ENCODE peak calls at places on chromosomes 1 and 21, in nine cellular contexts. One of them, this sample, is unnamed.

GRCh38 chr1:28509705-28510349 is 4.0 kb downstream of the RCC1 start:
- DNase-seq in tibial nerve: no peak
- DNase-seq in GM12878: no peak
- DNase-seq in activated B cell treated with CpG ODN at 0.5 μM for 24 hours: no peak
- DNase-seq in adrenal gland: no peak
- DNase-seq in AG09309: no peak
- DNase-seq in CD8-positive, alpha-beta T cell: no peak
- DNase-seq in neural crest cell: no peak
- DNase-seq in GM13976: no peak
- DNase-seq in this sample: no peak

GRCh38 chr21:43020771-43021170 is 46.4 kb downstream of the PKNOX1 start:
- DNase-seq in AG09309: no peak
- DNase-seq in CD8-positive, alpha-beta T cell: no peak
- DNase-seq in GM12878: no peak
- DNase-seq in adrenal gland: no peak
- DNase-seq in GM13976: no peak
- DNase-seq in activated B cell treated with CpG ODN at 0.5 μM for 24 hours: no peak
- DNase-seq in tibial nerve: no peak
- DNase-seq in neural crest cell: no peak
- DNase-seq in this sample: no peak

GRCh38 chr1:187443939-187444338 is 615.2 kb downstream of the PLA2G4A start:
- DNase-seq in AG09309: no peak
- DNase-seq in activated B cell treated with CpG ODN at 0.5 μM for 24 hours: no peak
- DNase-seq in adrenal gland: no peak
- DNase-seq in neural crest cell: no peak
- DNase-seq in GM12878: no peak
- DNase-seq in CD8-positive, alpha-beta T cell: no peak
- DNase-seq in GM13976: no peak
- DNase-seq in tibial nerve: no peak
- DNase-seq in this sample: no peak

GRCh38 chr1:246161626-246162025 is 345.5 kb downstream of the SMYD3 start:
- DNase-seq in activated B cell treated with CpG ODN at 0.5 μM for 24 hours: no peak
- DNase-seq in neural crest cell: no peak
- DNase-seq in adrenal gland: no peak
- DNase-seq in GM12878: no peak
- DNase-seq in GM13976: no peak
- DNase-seq in CD8-positive, alpha-beta T cell: no peak
- DNase-seq in AG09309: peak; percentile 49
- DNase-seq in tibial nerve: no peak
- DNase-seq in this sample: no peak

GRCh38 chr21:38804617-38805281 is 980 bp upstream of the ETS2 start:
- DNase-seq in AG09309: no peak
- DNase-seq in activated B cell treated with CpG ODN at 0.5 μM for 24 hours: no peak
- DNase-seq in neural crest cell: peak; percentile 59
- DNase-seq in CD8-positive, alpha-beta T cell: no peak
- DNase-seq in GM12878: no peak
- DNase-seq in GM13976: peak; percentile 56
- DNase-seq in adrenal gland: peak; percentile 74
- DNase-seq in tibial nerve: peak; percentile 61
- DNase-seq in this sample: no peak

GRCh38 chr1:11731719-11732283 is 4.1 kb upstream of the AGTRAP start:
- DNase-seq in neural crest cell: peak; percentile 21
- DNase-seq in adrenal gland: no peak
- DNase-seq in AG09309: no peak
- DNase-seq in tibial nerve: peak; percentile 71
- DNase-seq in CD8-positive, alpha-beta T cell: peak; percentile 42
- DNase-seq in GM13976: no peak
- DNase-seq in activated B cell treated with CpG ODN at 0.5 μM for 24 hours: no peak
- DNase-seq in GM12878: no peak
- DNase-seq in this sample: no peak

GRCh38 chr1:43931711-43932660 is 1.6 kb upstream of the ARTN start:
- DNase-seq in adrenal gland: no peak
- DNase-seq in tibial nerve: no peak
- DNase-seq in AG09309: no peak
- DNase-seq in GM12878: no peak
- DNase-seq in CD8-positive, alpha-beta T cell: no peak
- DNase-seq in activated B cell treated with CpG ODN at 0.5 μM for 24 hours: no peak
- DNase-seq in neural crest cell: no peak
- DNase-seq in GM13976: no peak
- DNase-seq in this sample: no peak

GRCh38 chr1:185426761-185427698 is 110.0 kb upstream of the IVNS1ABP start:
- DNase-seq in adrenal gland: peak; percentile 56
- DNase-seq in GM13976: no peak
- DNase-seq in GM12878: no peak
- DNase-seq in tibial nerve: no peak
- DNase-seq in CD8-positive, alpha-beta T cell: no peak
- DNase-seq in AG09309: no peak
- DNase-seq in activated B cell treated with CpG ODN at 0.5 μM for 24 hours: no peak
- DNase-seq in neural crest cell: no peak
- DNase-seq in this sample: no peak

GRCh38 chr1:107640207-107640606 is 324.8 kb downstream of the VAV3 start:
- DNase-seq in activated B cell treated with CpG ODN at 0.5 μM for 24 hours: no peak
- DNase-seq in CD8-positive, alpha-beta T cell: no peak
- DNase-seq in AG09309: no peak
- DNase-seq in GM12878: no peak
- DNase-seq in tibial nerve: no peak
- DNase-seq in neural crest cell: no peak
- DNase-seq in adrenal gland: no peak
- DNase-seq in GM13976: no peak
- DNase-seq in this sample: no peak

GRCh38 chr1:202959276-202959620 is 1.1 kb upstream of the ADIPOR1 start:
- DNase-seq in neural crest cell: no peak
- DNase-seq in AG09309: no peak
- DNase-seq in adrenal gland: no peak
- DNase-seq in activated B cell treated with CpG ODN at 0.5 μM for 24 hours: no peak
- DNase-seq in GM13976: no peak
- DNase-seq in tibial nerve: no peak
- DNase-seq in CD8-positive, alpha-beta T cell: no peak
- DNase-seq in GM12878: no peak
- DNase-seq in this sample: no peak

GRCh38 chr1:20552728-20553571 is 577 bp downstream of the FAM43B start:
- DNase-seq in neural crest cell: no peak
- DNase-seq in AG09309: no peak
- DNase-seq in GM12878: no peak
- DNase-seq in CD8-positive, alpha-beta T cell: no peak
- DNase-seq in tibial nerve: no peak
- DNase-seq in activated B cell treated with CpG ODN at 0.5 μM for 24 hours: no peak
- DNase-seq in adrenal gland: peak; percentile 60
- DNase-seq in GM13976: no peak
- DNase-seq in this sample: no peak

GRCh38 chr1:88708011-88708410 is 23.9 kb downstream of the PKN2 start:
- DNase-seq in activated B cell treated with CpG ODN at 0.5 μM for 24 hours: no peak
- DNase-seq in neural crest cell: no peak
- DNase-seq in adrenal gland: no peak
- DNase-seq in AG09309: no peak
- DNase-seq in tibial nerve: no peak
- DNase-seq in GM12878: no peak
- DNase-seq in GM13976: no peak
- DNase-seq in CD8-positive, alpha-beta T cell: no peak
- DNase-seq in this sample: no peak

GRCh38 chr1:10829965-10830515 is 33.6 kb upstream of the CASZ1 start:
- DNase-seq in GM13976: no peak
- DNase-seq in adrenal gland: no peak
- DNase-seq in GM12878: no peak
- DNase-seq in AG09309: no peak
- DNase-seq in neural crest cell: no peak
- DNase-seq in tibial nerve: no peak
- DNase-seq in activated B cell treated with CpG ODN at 0.5 μM for 24 hours: no peak
- DNase-seq in CD8-positive, alpha-beta T cell: no peak
- DNase-seq in this sample: no peak

GRCh38 chr1:110879758-110880606 is 7.0 kb downstream of the CD53 start:
- DNase-seq in GM12878: peak; percentile 65
- DNase-seq in neural crest cell: no peak
- DNase-seq in CD8-positive, alpha-beta T cell: peak; percentile 68
- DNase-seq in tibial nerve: no peak
- DNase-seq in activated B cell treated with CpG ODN at 0.5 μM for 24 hours: no peak
- DNase-seq in GM13976: peak; percentile 29
- DNase-seq in adrenal gland: no peak
- DNase-seq in AG09309: no peak
- DNase-seq in this sample: no peak

DNA sequence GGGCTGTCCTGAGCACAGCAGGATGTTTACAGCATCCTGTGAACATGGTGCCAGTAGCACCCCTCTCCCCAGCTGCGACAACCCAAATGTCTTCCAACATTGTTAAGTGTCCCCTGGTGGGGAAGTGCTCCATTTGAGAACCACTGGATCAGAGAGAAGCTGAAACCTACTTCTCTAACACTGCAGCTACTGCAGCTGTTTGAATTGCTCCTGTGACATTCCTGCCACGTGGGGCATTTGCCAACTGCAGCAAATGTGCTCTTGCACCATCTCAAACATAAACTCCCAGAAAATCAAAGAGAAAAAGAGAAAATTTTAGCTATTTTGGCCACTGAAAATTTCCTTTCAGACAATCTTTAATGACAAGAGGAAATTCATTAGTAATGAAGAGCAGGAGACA is 11.0 kb downstream of the SLC2A5 start:
- DNase-seq in AG09309: no peak
- DNase-seq in GM12878: no peak
- DNase-seq in adrenal gland: no peak
- DNase-seq in tibial nerve: no peak
- DNase-seq in GM13976: no peak
- DNase-seq in activated B cell treated with CpG ODN at 0.5 μM for 24 hours: no peak
- DNase-seq in CD8-positive, alpha-beta T cell: no peak
- DNase-seq in neural crest cell: no peak
- DNase-seq in this sample: no peak
- TF ChIP-seq CTCF in AG09309: peak; percentile 34
- TF ChIP-seq CTCF in GM12878: no peak
- TF ChIP-seq CTCF in adrenal gland: no peak
- TF ChIP-seq CTCF in tibial nerve: no peak
- TF ChIP-seq CTCF in GM13976: no peak
- TF ChIP-seq CTCF in activated B cell treated with CpG ODN at 0.5 μM for 24 hours: no peak
- TF ChIP-seq CTCF in CD8-positive, alpha-beta T cell: no peak
- TF ChIP-seq CTCF in neural crest cell: peak; percentile 19
- TF ChIP-seq CTCF in this sample: no peak

GRCh38 chr1:178093958-178094751 is at the start of gene RASAL2:
- DNase-seq in neural crest cell: peak; percentile 65
- DNase-seq in CD8-positive, alpha-beta T cell: no peak
- DNase-seq in adrenal gland: peak; percentile 75
- DNase-seq in tibial nerve: peak; percentile 18
- DNase-seq in activated B cell treated with CpG ODN at 0.5 μM for 24 hours: peak; percentile 24
- DNase-seq in GM12878: no peak
- DNase-seq in AG09309: no peak
- DNase-seq in GM13976: peak; percentile 73
- DNase-seq in this sample: peak; percentile 55
- TF ChIP-seq CTCF in neural crest cell: peak; percentile 24
- TF ChIP-seq CTCF in CD8-positive, alpha-beta T cell: no peak
- TF ChIP-seq CTCF in adrenal gland: peak; percentile 15
- TF ChIP-seq CTCF in tibial nerve: peak; percentile 19
- TF ChIP-seq CTCF in activated B cell treated with CpG ODN at 0.5 μM for 24 hours: no peak
- TF ChIP-seq CTCF in GM12878: peak; percentile 3
- TF ChIP-seq CTCF in AG09309: peak; percentile 32
- TF ChIP-seq CTCF in GM13976: no peak
- TF ChIP-seq CTCF in this sample: no peak

GRCh38 chr1:79323240-79324025 is 316.9 kb upstream of the ADGRL4 start:
- DNase-seq in GM13976: no peak
- DNase-seq in AG09309: peak; percentile 99
- DNase-seq in CD8-positive, alpha-beta T cell: no peak
- DNase-seq in GM12878: no peak
- DNase-seq in activated B cell treated with CpG ODN at 0.5 μM for 24 hours: no peak
- DNase-seq in tibial nerve: no peak
- DNase-seq in adrenal gland: no peak
- DNase-seq in neural crest cell: no peak
- DNase-seq in this sample: no peak

GRCh38 chr1:79325126-79325525 is 318.6 kb upstream of the ADGRL4 start:
- DNase-seq in AG09309: no peak
- DNase-seq in activated B cell treated with CpG ODN at 0.5 μM for 24 hours: no peak
- DNase-seq in GM12878: no peak
- DNase-seq in adrenal gland: no peak
- DNase-seq in tibial nerve: no peak
- DNase-seq in GM13976: no peak
- DNase-seq in CD8-positive, alpha-beta T cell: no peak
- DNase-seq in neural crest cell: no peak
- DNase-seq in this sample: no peak

GRCh38 chr1:79325705-79326104 is 319.2 kb upstream of the ADGRL4 start:
- DNase-seq in tibial nerve: no peak
- DNase-seq in GM13976: no peak
- DNase-seq in GM12878: no peak
- DNase-seq in CD8-positive, alpha-beta T cell: no peak
- DNase-seq in AG09309: no peak
- DNase-seq in neural crest cell: no peak
- DNase-seq in activated B cell treated with CpG ODN at 0.5 μM for 24 hours: no peak
- DNase-seq in adrenal gland: no peak
- DNase-seq in this sample: no peak

GRCh38 chr1:79326875-79327274 is 320.3 kb upstream of the ADGRL4 start:
- DNase-seq in neural crest cell: no peak
- DNase-seq in adrenal gland: no peak
- DNase-seq in GM12878: no peak
- DNase-seq in AG09309: no peak
- DNase-seq in activated B cell treated with CpG ODN at 0.5 μM for 24 hours: no peak
- DNase-seq in tibial nerve: no peak
- DNase-seq in CD8-positive, alpha-beta T cell: no peak
- DNase-seq in GM13976: no peak
- DNase-seq in this sample: no peak

DNA sequence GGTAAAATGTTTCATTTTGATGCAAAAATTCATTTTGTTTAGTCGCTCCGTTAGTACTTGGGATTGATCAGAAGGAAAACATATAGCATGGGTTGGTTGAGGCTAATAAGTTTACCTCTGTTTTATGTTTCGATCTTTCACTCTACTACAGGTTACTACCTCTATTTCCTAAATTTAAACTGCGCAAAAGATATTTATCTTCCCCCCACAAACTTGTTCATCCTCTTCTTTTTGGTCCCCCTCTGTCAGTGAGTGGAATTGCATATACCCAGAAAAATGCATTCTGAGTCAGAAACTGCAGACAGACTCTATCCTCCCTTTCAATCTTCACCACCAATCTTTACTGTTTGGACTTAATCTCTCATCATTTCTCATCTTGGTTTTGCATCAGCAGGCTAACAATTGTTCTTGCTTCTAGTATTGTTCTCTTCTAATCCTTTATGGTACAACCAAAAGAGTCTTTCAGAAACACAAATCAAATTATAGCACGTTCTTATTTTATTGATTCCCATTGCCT is 316.0 kb upstream of the ADGRL4 start:
- DNase-seq in CD8-positive, alpha-beta T cell: no peak
- DNase-seq in GM13976: no peak
- DNase-seq in GM12878: no peak
- DNase-seq in neural crest cell: no peak
- DNase-seq in activated B cell treated with CpG ODN at 0.5 μM for 24 hours: no peak
- DNase-seq in AG09309: peak; percentile 1
- DNase-seq in tibial nerve: no peak
- DNase-seq in adrenal gland: no peak
- DNase-seq in this sample: no peak
- TF ChIP-seq CTCF in CD8-positive, alpha-beta T cell: no peak
- TF ChIP-seq CTCF in GM13976: no peak
- TF ChIP-seq CTCF in GM12878: no peak
- TF ChIP-seq CTCF in neural crest cell: no peak
- TF ChIP-seq CTCF in activated B cell treated with CpG ODN at 0.5 μM for 24 hours: no peak
- TF ChIP-seq CTCF in AG09309: peak; percentile 21
- TF ChIP-seq CTCF in tibial nerve: no peak
- TF ChIP-seq CTCF in adrenal gland: no peak
- TF ChIP-seq CTCF in this sample: no peak

DNA sequence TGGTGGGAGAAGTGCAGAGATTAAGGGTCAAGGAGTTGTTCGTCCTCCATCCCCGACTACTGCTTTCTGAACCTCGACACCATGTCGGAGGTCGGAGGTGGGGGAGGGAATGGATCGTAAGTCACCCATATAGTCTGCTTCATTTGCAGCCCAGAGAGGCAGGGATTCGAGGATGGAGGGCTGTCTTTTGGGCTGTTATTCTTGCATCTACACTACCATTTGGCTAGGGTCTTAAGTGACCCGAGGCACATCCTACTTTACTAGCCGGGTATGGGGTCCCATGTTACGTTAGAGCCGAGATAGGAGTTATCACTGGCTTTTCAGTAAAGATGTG is 582 bp downstream of the USP21 start:
- DNase-seq in AG09309: no peak
- DNase-seq in adrenal gland: no peak
- DNase-seq in neural crest cell: no peak
- DNase-seq in CD8-positive, alpha-beta T cell: no peak
- DNase-seq in GM13976: no peak
- DNase-seq in GM12878: no peak
- DNase-seq in activated B cell treated with CpG ODN at 0.5 μM for 24 hours: no peak
- DNase-seq in tibial nerve: no peak
- DNase-seq in this sample: no peak
- TF ChIP-seq CTCF in AG09309: no peak
- TF ChIP-seq CTCF in adrenal gland: no peak
- TF ChIP-seq CTCF in neural crest cell: no peak
- TF ChIP-seq CTCF in CD8-positive, alpha-beta T cell: no peak
- TF ChIP-seq CTCF in GM13976: no peak
- TF ChIP-seq CTCF in GM12878: no peak
- TF ChIP-seq CTCF in activated B cell treated with CpG ODN at 0.5 μM for 24 hours: no peak
- TF ChIP-seq CTCF in tibial nerve: no peak
- TF ChIP-seq CTCF in this sample: no peak